ENCODE peak calls at places on chromosomes 1 and 21, in five cellular contexts. One of them, this sample, is unnamed.

GRCh38 chr1:43957407-43958040 is 10.8 kb downstream of the IPO13 start:
- DNase-seq in activated CD8-positive, alpha-beta memory T cell treated with anti-CD3 and anti-CD28 coated beads, Interleukin-2, amount 50 U/mL, for 4 hours: no peak
- DNase-seq in nephron progenitor cell: no peak
- DNase-seq in activated T-cell treated with anti-CD3 and anti-CD28 coated beads, Interleukin-2, amount 50 U/mL, for 1 hour: no peak
- DNase-seq in stimulated activated CD4-positive, alpha-beta T cell treated with anti-CD3 and anti-CD28 coated beads, Interleukin-2, amount 100 ng/mL, for 24 hours: no peak
- DNase-seq in this sample: no peak

GRCh38 chr1:203215573-203215972 is 13.9 kb downstream of the CHIT1 start:
- DNase-seq in stimulated activated CD4-positive, alpha-beta T cell treated with anti-CD3 and anti-CD28 coated beads, Interleukin-2, amount 100 ng/mL, for 24 hours: no peak
- DNase-seq in nephron progenitor cell: no peak
- DNase-seq in activated T-cell treated with anti-CD3 and anti-CD28 coated beads, Interleukin-2, amount 50 U/mL, for 1 hour: no peak
- DNase-seq in activated CD8-positive, alpha-beta memory T cell treated with anti-CD3 and anti-CD28 coated beads, Interleukin-2, amount 50 U/mL, for 4 hours: no peak
- DNase-seq in this sample: no peak

GRCh38 chr1:153598309-153599172 is 14.4 kb downstream of the S100A16 start:
- DNase-seq in activated CD8-positive, alpha-beta memory T cell treated with anti-CD3 and anti-CD28 coated beads, Interleukin-2, amount 50 U/mL, for 4 hours: no peak
- DNase-seq in nephron progenitor cell: no peak
- DNase-seq in activated T-cell treated with anti-CD3 and anti-CD28 coated beads, Interleukin-2, amount 50 U/mL, for 1 hour: no peak
- DNase-seq in stimulated activated CD4-positive, alpha-beta T cell treated with anti-CD3 and anti-CD28 coated beads, Interleukin-2, amount 100 ng/mL, for 24 hours: no peak
- DNase-seq in this sample: peak; percentile 88

GRCh38 chr1:167601442-167602380 is 28.3 kb upstream of the RCSD1 start:
- DNase-seq in nephron progenitor cell: peak; percentile 13
- DNase-seq in stimulated activated CD4-positive, alpha-beta T cell treated with anti-CD3 and anti-CD28 coated beads, Interleukin-2, amount 100 ng/mL, for 24 hours: peak; percentile 16
- DNase-seq in activated T-cell treated with anti-CD3 and anti-CD28 coated beads, Interleukin-2, amount 50 U/mL, for 1 hour: no peak
- DNase-seq in activated CD8-positive, alpha-beta memory T cell treated with anti-CD3 and anti-CD28 coated beads, Interleukin-2, amount 50 U/mL, for 4 hours: no peak
- DNase-seq in this sample: peak; percentile 61

GRCh38 chr21:31895069-31895851 is 22.4 kb downstream of the HUNK start:
- DNase-seq in activated CD8-positive, alpha-beta memory T cell treated with anti-CD3 and anti-CD28 coated beads, Interleukin-2, amount 50 U/mL, for 4 hours: no peak
- DNase-seq in activated T-cell treated with anti-CD3 and anti-CD28 coated beads, Interleukin-2, amount 50 U/mL, for 1 hour: no peak
- DNase-seq in stimulated activated CD4-positive, alpha-beta T cell treated with anti-CD3 and anti-CD28 coated beads, Interleukin-2, amount 100 ng/mL, for 24 hours: no peak
- DNase-seq in nephron progenitor cell: peak; percentile 38
- DNase-seq in this sample: no peak

GRCh38 chr1:215290018-215290417 is 207.5 kb downstream of the KCNK2 start:
- DNase-seq in activated CD8-positive, alpha-beta memory T cell treated with anti-CD3 and anti-CD28 coated beads, Interleukin-2, amount 50 U/mL, for 4 hours: no peak
- DNase-seq in stimulated activated CD4-positive, alpha-beta T cell treated with anti-CD3 and anti-CD28 coated beads, Interleukin-2, amount 100 ng/mL, for 24 hours: no peak
- DNase-seq in activated T-cell treated with anti-CD3 and anti-CD28 coated beads, Interleukin-2, amount 50 U/mL, for 1 hour: no peak
- DNase-seq in nephron progenitor cell: no peak
- DNase-seq in this sample: no peak

GRCh38 chr1:55813619-55814018 is 598.5 kb upstream of the USP24 start:
- DNase-seq in stimulated activated CD4-positive, alpha-beta T cell treated with anti-CD3 and anti-CD28 coated beads, Interleukin-2, amount 100 ng/mL, for 24 hours: no peak
- DNase-seq in activated CD8-positive, alpha-beta memory T cell treated with anti-CD3 and anti-CD28 coated beads, Interleukin-2, amount 50 U/mL, for 4 hours: no peak
- DNase-seq in nephron progenitor cell: no peak
- DNase-seq in activated T-cell treated with anti-CD3 and anti-CD28 coated beads, Interleukin-2, amount 50 U/mL, for 1 hour: no peak
- DNase-seq in this sample: no peak

GRCh38 chr1:23273450-23274133 is 56.3 kb upstream of the HTR1D start:
- DNase-seq in stimulated activated CD4-positive, alpha-beta T cell treated with anti-CD3 and anti-CD28 coated beads, Interleukin-2, amount 100 ng/mL, for 24 hours: no peak
- DNase-seq in nephron progenitor cell: no peak
- DNase-seq in activated T-cell treated with anti-CD3 and anti-CD28 coated beads, Interleukin-2, amount 50 U/mL, for 1 hour: no peak
- DNase-seq in activated CD8-positive, alpha-beta memory T cell treated with anti-CD3 and anti-CD28 coated beads, Interleukin-2, amount 50 U/mL, for 4 hours: no peak
- DNase-seq in this sample: no peak

GRCh38 chr1:166933633-166934032 is 41.7 kb downstream of the ILDR2 start:
- DNase-seq in activated CD8-positive, alpha-beta memory T cell treated with anti-CD3 and anti-CD28 coated beads, Interleukin-2, amount 50 U/mL, for 4 hours: no peak
- DNase-seq in nephron progenitor cell: no peak
- DNase-seq in stimulated activated CD4-positive, alpha-beta T cell treated with anti-CD3 and anti-CD28 coated beads, Interleukin-2, amount 100 ng/mL, for 24 hours: no peak
- DNase-seq in activated T-cell treated with anti-CD3 and anti-CD28 coated beads, Interleukin-2, amount 50 U/mL, for 1 hour: no peak
- DNase-seq in this sample: no peak

GRCh38 chr1:23118957-23119792 is 49.5 kb downstream of the LUZP1 start:
- DNase-seq in nephron progenitor cell: no peak
- DNase-seq in activated T-cell treated with anti-CD3 and anti-CD28 coated beads, Interleukin-2, amount 50 U/mL, for 1 hour: peak; percentile 34
- DNase-seq in activated CD8-positive, alpha-beta memory T cell treated with anti-CD3 and anti-CD28 coated beads, Interleukin-2, amount 50 U/mL, for 4 hours: peak; percentile 25
- DNase-seq in stimulated activated CD4-positive, alpha-beta T cell treated with anti-CD3 and anti-CD28 coated beads, Interleukin-2, amount 100 ng/mL, for 24 hours: peak; percentile 20
- DNase-seq in this sample: no peak

GRCh38 chr1:246629976-246630375 is 63.7 kb downstream of the CNST start:
- DNase-seq in activated T-cell treated with anti-CD3 and anti-CD28 coated beads, Interleukin-2, amount 50 U/mL, for 1 hour: no peak
- DNase-seq in activated CD8-positive, alpha-beta memory T cell treated with anti-CD3 and anti-CD28 coated beads, Interleukin-2, amount 50 U/mL, for 4 hours: no peak
- DNase-seq in stimulated activated CD4-positive, alpha-beta T cell treated with anti-CD3 and anti-CD28 coated beads, Interleukin-2, amount 100 ng/mL, for 24 hours: no peak
- DNase-seq in nephron progenitor cell: no peak
- DNase-seq in this sample: peak; percentile 29

GRCh38 chr1:114671011-114671938 is 1.4 kb upstream of the DENND2C start:
- DNase-seq in activated T-cell treated with anti-CD3 and anti-CD28 coated beads, Interleukin-2, amount 50 U/mL, for 1 hour: no peak
- DNase-seq in stimulated activated CD4-positive, alpha-beta T cell treated with anti-CD3 and anti-CD28 coated beads, Interleukin-2, amount 100 ng/mL, for 24 hours: no peak
- DNase-seq in nephron progenitor cell: no peak
- DNase-seq in activated CD8-positive, alpha-beta memory T cell treated with anti-CD3 and anti-CD28 coated beads, Interleukin-2, amount 50 U/mL, for 4 hours: no peak
- DNase-seq in this sample: peak; percentile 26

GRCh38 chr1:7047866-7048265 is 262.6 kb downstream of the CAMTA1 start:
- DNase-seq in nephron progenitor cell: no peak
- DNase-seq in activated CD8-positive, alpha-beta memory T cell treated with anti-CD3 and anti-CD28 coated beads, Interleukin-2, amount 50 U/mL, for 4 hours: no peak
- DNase-seq in stimulated activated CD4-positive, alpha-beta T cell treated with anti-CD3 and anti-CD28 coated beads, Interleukin-2, amount 100 ng/mL, for 24 hours: no peak
- DNase-seq in activated T-cell treated with anti-CD3 and anti-CD28 coated beads, Interleukin-2, amount 50 U/mL, for 1 hour: no peak
- DNase-seq in this sample: no peak

GRCh38 chr1:45033356-45033755 is 21.3 kb downstream of the UROD start:
- DNase-seq in stimulated activated CD4-positive, alpha-beta T cell treated with anti-CD3 and anti-CD28 coated beads, Interleukin-2, amount 100 ng/mL, for 24 hours: no peak
- DNase-seq in activated T-cell treated with anti-CD3 and anti-CD28 coated beads, Interleukin-2, amount 50 U/mL, for 1 hour: no peak
- DNase-seq in activated CD8-positive, alpha-beta memory T cell treated with anti-CD3 and anti-CD28 coated beads, Interleukin-2, amount 50 U/mL, for 4 hours: no peak
- DNase-seq in nephron progenitor cell: no peak
- DNase-seq in this sample: peak; percentile 65

GRCh38 chr1:28199328-28200233 is 23.1 kb upstream of the PTAFR start:
- DNase-seq in nephron progenitor cell: no peak
- DNase-seq in stimulated activated CD4-positive, alpha-beta T cell treated with anti-CD3 and anti-CD28 coated beads, Interleukin-2, amount 100 ng/mL, for 24 hours: peak; percentile 58
- DNase-seq in activated CD8-positive, alpha-beta memory T cell treated with anti-CD3 and anti-CD28 coated beads, Interleukin-2, amount 50 U/mL, for 4 hours: peak; percentile 23
- DNase-seq in activated T-cell treated with anti-CD3 and anti-CD28 coated beads, Interleukin-2, amount 50 U/mL, for 1 hour: peak; percentile 41
- DNase-seq in this sample: peak; percentile 88

GRCh38 chr1:231410041-231410591 is 12.0 kb downstream of the EGLN1 start:
- DNase-seq in activated CD8-positive, alpha-beta memory T cell treated with anti-CD3 and anti-CD28 coated beads, Interleukin-2, amount 50 U/mL, for 4 hours: no peak
- DNase-seq in stimulated activated CD4-positive, alpha-beta T cell treated with anti-CD3 and anti-CD28 coated beads, Interleukin-2, amount 100 ng/mL, for 24 hours: no peak
- DNase-seq in activated T-cell treated with anti-CD3 and anti-CD28 coated beads, Interleukin-2, amount 50 U/mL, for 1 hour: no peak
- DNase-seq in nephron progenitor cell: no peak
- DNase-seq in this sample: no peak

GRCh38 chr1:59026472-59026948 is 242.7 kb upstream of the JUN start:
- DNase-seq in nephron progenitor cell: no peak
- DNase-seq in activated CD8-positive, alpha-beta memory T cell treated with anti-CD3 and anti-CD28 coated beads, Interleukin-2, amount 50 U/mL, for 4 hours: no peak
- DNase-seq in activated T-cell treated with anti-CD3 and anti-CD28 coated beads, Interleukin-2, amount 50 U/mL, for 1 hour: no peak
- DNase-seq in stimulated activated CD4-positive, alpha-beta T cell treated with anti-CD3 and anti-CD28 coated beads, Interleukin-2, amount 100 ng/mL, for 24 hours: no peak
- DNase-seq in this sample: no peak

GRCh38 chr1:150150511-150151021 is 850 bp downstream of the PLEKHO1 start:
- DNase-seq in stimulated activated CD4-positive, alpha-beta T cell treated with anti-CD3 and anti-CD28 coated beads, Interleukin-2, amount 100 ng/mL, for 24 hours: peak; percentile 39
- DNase-seq in activated T-cell treated with anti-CD3 and anti-CD28 coated beads, Interleukin-2, amount 50 U/mL, for 1 hour: peak; percentile 54
- DNase-seq in activated CD8-positive, alpha-beta memory T cell treated with anti-CD3 and anti-CD28 coated beads, Interleukin-2, amount 50 U/mL, for 4 hours: peak; percentile 35
- DNase-seq in nephron progenitor cell: peak; percentile 56
- DNase-seq in this sample: no peak

GRCh38 chr1:31627301-31627929 is 9.9 kb downstream of the HCRTR1 start:
- DNase-seq in nephron progenitor cell: no peak
- DNase-seq in stimulated activated CD4-positive, alpha-beta T cell treated with anti-CD3 and anti-CD28 coated beads, Interleukin-2, amount 100 ng/mL, for 24 hours: no peak
- DNase-seq in activated CD8-positive, alpha-beta memory T cell treated with anti-CD3 and anti-CD28 coated beads, Interleukin-2, amount 50 U/mL, for 4 hours: no peak
- DNase-seq in activated T-cell treated with anti-CD3 and anti-CD28 coated beads, Interleukin-2, amount 50 U/mL, for 1 hour: no peak
- DNase-seq in this sample: no peak

GRCh38 chr1:38758824-38759223 is 100.7 kb downstream of the RRAGC start:
- DNase-seq in nephron progenitor cell: no peak
- DNase-seq in activated T-cell treated with anti-CD3 and anti-CD28 coated beads, Interleukin-2, amount 50 U/mL, for 1 hour: no peak
- DNase-seq in stimulated activated CD4-positive, alpha-beta T cell treated with anti-CD3 and anti-CD28 coated beads, Interleukin-2, amount 100 ng/mL, for 24 hours: no peak
- DNase-seq in activated CD8-positive, alpha-beta memory T cell treated with anti-CD3 and anti-CD28 coated beads, Interleukin-2, amount 50 U/mL, for 4 hours: no peak
- DNase-seq in this sample: no peak

GRCh38 chr1:26949926-26950319 is 10.3 kb downstream of the KDF1 start:
- DNase-seq in nephron progenitor cell: no peak
- DNase-seq in activated CD8-positive, alpha-beta memory T cell treated with anti-CD3 and anti-CD28 coated beads, Interleukin-2, amount 50 U/mL, for 4 hours: no peak
- DNase-seq in activated T-cell treated with anti-CD3 and anti-CD28 coated beads, Interleukin-2, amount 50 U/mL, for 1 hour: no peak
- DNase-seq in stimulated activated CD4-positive, alpha-beta T cell treated with anti-CD3 and anti-CD28 coated beads, Interleukin-2, amount 100 ng/mL, for 24 hours: no peak
- DNase-seq in this sample: no peak

GRCh38 chr1:40143891-40144575 is 17.2 kb upstream of the RLF start:
- DNase-seq in stimulated activated CD4-positive, alpha-beta T cell treated with anti-CD3 and anti-CD28 coated beads, Interleukin-2, amount 100 ng/mL, for 24 hours: peak; percentile 39
- DNase-seq in activated CD8-positive, alpha-beta memory T cell treated with anti-CD3 and anti-CD28 coated beads, Interleukin-2, amount 50 U/mL, for 4 hours: peak; percentile 45
- DNase-seq in nephron progenitor cell: peak; percentile 64
- DNase-seq in activated T-cell treated with anti-CD3 and anti-CD28 coated beads, Interleukin-2, amount 50 U/mL, for 1 hour: peak; percentile 37
- DNase-seq in this sample: peak; percentile 54

GRCh38 chr1:204268101-204268500 is 54.3 kb upstream of the GOLT1A start:
- DNase-seq in activated CD8-positive, alpha-beta memory T cell treated with anti-CD3 and anti-CD28 coated beads, Interleukin-2, amount 50 U/mL, for 4 hours: no peak
- DNase-seq in stimulated activated CD4-positive, alpha-beta T cell treated with anti-CD3 and anti-CD28 coated beads, Interleukin-2, amount 100 ng/mL, for 24 hours: no peak
- DNase-seq in nephron progenitor cell: no peak
- DNase-seq in activated T-cell treated with anti-CD3 and anti-CD28 coated beads, Interleukin-2, amount 50 U/mL, for 1 hour: no peak
- DNase-seq in this sample: no peak

GRCh38 chr1:229266832-229267500 is 3.9 kb upstream of the RAB4A start:
- DNase-seq in stimulated activated CD4-positive, alpha-beta T cell treated with anti-CD3 and anti-CD28 coated beads, Interleukin-2, amount 100 ng/mL, for 24 hours: no peak
- DNase-seq in activated CD8-positive, alpha-beta memory T cell treated with anti-CD3 and anti-CD28 coated beads, Interleukin-2, amount 50 U/mL, for 4 hours: no peak
- DNase-seq in activated T-cell treated with anti-CD3 and anti-CD28 coated beads, Interleukin-2, amount 50 U/mL, for 1 hour: no peak
- DNase-seq in nephron progenitor cell: no peak
- DNase-seq in this sample: no peak

GRCh38 chr1:61273167-61273705 is 190.9 kb downstream of the NFIA start:
- DNase-seq in stimulated activated CD4-positive, alpha-beta T cell treated with anti-CD3 and anti-CD28 coated beads, Interleukin-2, amount 100 ng/mL, for 24 hours: no peak
- DNase-seq in activated T-cell treated with anti-CD3 and anti-CD28 coated beads, Interleukin-2, amount 50 U/mL, for 1 hour: no peak
- DNase-seq in activated CD8-positive, alpha-beta memory T cell treated with anti-CD3 and anti-CD28 coated beads, Interleukin-2, amount 50 U/mL, for 4 hours: no peak
- DNase-seq in nephron progenitor cell: no peak
- DNase-seq in this sample: no peak

GRCh38 chr1:15027515-15027948 is 126.0 kb upstream of the TMEM51 start:
- DNase-seq in nephron progenitor cell: peak; percentile 88
- DNase-seq in activated CD8-positive, alpha-beta memory T cell treated with anti-CD3 and anti-CD28 coated beads, Interleukin-2, amount 50 U/mL, for 4 hours: peak; percentile 23
- DNase-seq in stimulated activated CD4-positive, alpha-beta T cell treated with anti-CD3 and anti-CD28 coated beads, Interleukin-2, amount 100 ng/mL, for 24 hours: peak; percentile 68
- DNase-seq in activated T-cell treated with anti-CD3 and anti-CD28 coated beads, Interleukin-2, amount 50 U/mL, for 1 hour: peak; percentile 25
- DNase-seq in this sample: peak; percentile 68

GRCh38 chr1:221994274-221994698 is 252.4 kb upstream of the DUSP10 start:
- DNase-seq in activated CD8-positive, alpha-beta memory T cell treated with anti-CD3 and anti-CD28 coated beads, Interleukin-2, amount 50 U/mL, for 4 hours: no peak
- DNase-seq in stimulated activated CD4-positive, alpha-beta T cell treated with anti-CD3 and anti-CD28 coated beads, Interleukin-2, amount 100 ng/mL, for 24 hours: peak; percentile 26
- DNase-seq in nephron progenitor cell: no peak
- DNase-seq in activated T-cell treated with anti-CD3 and anti-CD28 coated beads, Interleukin-2, amount 50 U/mL, for 1 hour: no peak
- DNase-seq in this sample: peak; percentile 31

GRCh38 chr1:167317463-167317862 is 96.8 kb downstream of the POU2F1 start:
- DNase-seq in stimulated activated CD4-positive, alpha-beta T cell treated with anti-CD3 and anti-CD28 coated beads, Interleukin-2, amount 100 ng/mL, for 24 hours: no peak
- DNase-seq in activated CD8-positive, alpha-beta memory T cell treated with anti-CD3 and anti-CD28 coated beads, Interleukin-2, amount 50 U/mL, for 4 hours: no peak
- DNase-seq in activated T-cell treated with anti-CD3 and anti-CD28 coated beads, Interleukin-2, amount 50 U/mL, for 1 hour: no peak
- DNase-seq in nephron progenitor cell: no peak
- DNase-seq in this sample: no peak

GRCh38 chr1:231971397-231972233 is 345.0 kb downstream of the DISC1 start:
- DNase-seq in stimulated activated CD4-positive, alpha-beta T cell treated with anti-CD3 and anti-CD28 coated beads, Interleukin-2, amount 100 ng/mL, for 24 hours: no peak
- DNase-seq in activated CD8-positive, alpha-beta memory T cell treated with anti-CD3 and anti-CD28 coated beads, Interleukin-2, amount 50 U/mL, for 4 hours: no peak
- DNase-seq in nephron progenitor cell: no peak
- DNase-seq in activated T-cell treated with anti-CD3 and anti-CD28 coated beads, Interleukin-2, amount 50 U/mL, for 1 hour: no peak
- DNase-seq in this sample: no peak

GRCh38 chr1:19113362-19114092 is 96.5 kb downstream of the UBR4 start:
- DNase-seq in activated CD8-positive, alpha-beta memory T cell treated with anti-CD3 and anti-CD28 coated beads, Interleukin-2, amount 50 U/mL, for 4 hours: no peak
- DNase-seq in activated T-cell treated with anti-CD3 and anti-CD28 coated beads, Interleukin-2, amount 50 U/mL, for 1 hour: peak; percentile 30
- DNase-seq in stimulated activated CD4-positive, alpha-beta T cell treated with anti-CD3 and anti-CD28 coated beads, Interleukin-2, amount 100 ng/mL, for 24 hours: peak; percentile 44
- DNase-seq in nephron progenitor cell: peak; percentile 45
- DNase-seq in this sample: peak; percentile 43

GRCh38 chr1:206897175-206897574 is at the start of gene IL24:
- DNase-seq in activated CD8-positive, alpha-beta memory T cell treated with anti-CD3 and anti-CD28 coated beads, Interleukin-2, amount 50 U/mL, for 4 hours: no peak
- DNase-seq in stimulated activated CD4-positive, alpha-beta T cell treated with anti-CD3 and anti-CD28 coated beads, Interleukin-2, amount 100 ng/mL, for 24 hours: peak; percentile 73
- DNase-seq in activated T-cell treated with anti-CD3 and anti-CD28 coated beads, Interleukin-2, amount 50 U/mL, for 1 hour: no peak
- DNase-seq in nephron progenitor cell: no peak
- DNase-seq in this sample: no peak

GRCh38 chr1:209485167-209485566 is 98.3 kb upstream of the CAMK1G start:
- DNase-seq in activated CD8-positive, alpha-beta memory T cell treated with anti-CD3 and anti-CD28 coated beads, Interleukin-2, amount 50 U/mL, for 4 hours: no peak
- DNase-seq in stimulated activated CD4-positive, alpha-beta T cell treated with anti-CD3 and anti-CD28 coated beads, Interleukin-2, amount 100 ng/mL, for 24 hours: no peak
- DNase-seq in nephron progenitor cell: no peak
- DNase-seq in activated T-cell treated with anti-CD3 and anti-CD28 coated beads, Interleukin-2, amount 50 U/mL, for 1 hour: no peak
- DNase-seq in this sample: no peak

GRCh38 chr21:35342440-35342839 is 293.3 kb upstream of the RUNX1 start:
- DNase-seq in activated T-cell treated with anti-CD3 and anti-CD28 coated beads, Interleukin-2, amount 50 U/mL, for 1 hour: no peak
- DNase-seq in activated CD8-positive, alpha-beta memory T cell treated with anti-CD3 and anti-CD28 coated beads, Interleukin-2, amount 50 U/mL, for 4 hours: no peak
- DNase-seq in stimulated activated CD4-positive, alpha-beta T cell treated with anti-CD3 and anti-CD28 coated beads, Interleukin-2, amount 100 ng/mL, for 24 hours: peak; percentile 33
- DNase-seq in nephron progenitor cell: no peak
- DNase-seq in this sample: peak; percentile 59